ENCODE peak calls at places on chromosomes 13 and 19, in eight cellular contexts. O is astrocyte, I is GM13976, R is AG09309, P is A673, A is cardiac fibroblast, X is GM12865, K is astrocyte of the spinal cord. H is an unnamed sample.

GRCh38 chr19:31356587-31357314 is 7.5 kb upstream of the TSHZ3 start:
- DNase-seq in A (no peak), X (no peak), K (no peak), I (no peak), P (no peak), R (no peak), O (no peak), H (no peak)

GRCh38 chr19:6720369-6721112 is at the start of gene C3:
- DNase-seq in K (no peak), X (no peak), P (no peak), R (no peak), A (peak; percentile 95), O (no peak), I (no peak), H (no peak)

GRCh38 chr13:50594276-50594970 is 249.1 kb downstream of the DLEU7 start:
- DNase-seq in I (peak; percentile 77), R (no peak), K (peak; percentile 16), P (no peak), X (peak; percentile 83), A (no peak), O (no peak), H (peak; percentile 20)

GRCh38 chr13:23658929-23659541 is 88.8 kb downstream of the TNFRSF19 start:
- DNase-seq in O (no peak), P (no peak), R (no peak), I (no peak), X (no peak), A (no peak), K (no peak), H (no peak)

GRCh38 chr13:41546372-41547252 is 89.3 kb downstream of the RGCC start:
- DNase-seq in I (no peak), R (peak; percentile 40), X (no peak), O (peak; percentile 93), A (no peak), K (peak; percentile 88), P (no peak), H (no peak)

GRCh38 chr19:48836089-48837017 is at the start of gene HSD17B14:
- DNase-seq in I (no peak), O (peak; percentile 59), A (peak; percentile 65), P (peak; percentile 59), R (no peak), K (peak; percentile 38), X (no peak), H (peak; percentile 33)

GRCh38 chr13:46341112-46341711 is 45.8 kb downstream of the RUBCNL start:
- DNase-seq in A (peak; percentile 37), R (no peak), X (peak; percentile 66), P (peak; percentile 82), K (peak; percentile 90), O (peak; percentile 58), I (peak; percentile 32), H (no peak)

GRCh38 chr19:18300930-18301717 is 19.7 kb upstream of the JUND start:
- DNase-seq in A (peak; percentile 65), O (peak; percentile 52), R (no peak), I (no peak), K (peak; percentile 47), P (no peak), X (no peak), H (no peak)

GRCh38 chr19:1591421-1592022 is 1.1 kb downstream of the MBD3 start:
- DNase-seq in I (no peak), R (no peak), A (peak; percentile 13), K (no peak), O (no peak), P (peak; percentile 36), X (no peak), H (no peak)

GRCh38 chr13:111789011-111789410 is 277.9 kb upstream of the SOX1 start:
- DNase-seq in P (no peak), I (no peak), A (no peak), O (no peak), X (no peak), R (no peak), K (no peak), H (no peak)

GRCh38 chr19:5403968-5404640 is 51.1 kb upstream of the ZNRF4 start:
- DNase-seq in I (peak; percentile 81), P (peak; percentile 93), O (peak; percentile 70), A (peak; percentile 89), K (peak; percentile 84), X (peak; percentile 65), R (peak; percentile 46), H (peak; percentile 95)

GRCh38 chr13:77397636-77398035 is 70.7 kb upstream of the MYCBP2 start:
- DNase-seq in A (peak; percentile 7), P (no peak), K (no peak), X (no peak), O (peak; percentile 4), I (no peak), R (no peak), H (no peak)

GRCh38 chr13:108787709-108788394 is 158.4 kb downstream of the MYO16 start:
- DNase-seq in O (no peak), A (no peak), K (no peak), X (no peak), I (no peak), P (no peak), R (no peak), H (no peak)

GRCh38 chr13:37023871-37024270 is 23.3 kb downstream of the EXOSC8 start:
- DNase-seq in P (peak; percentile 11), K (peak; percentile 15), A (no peak), X (no peak), I (no peak), R (no peak), O (peak; percentile 36), H (no peak)

GRCh38 chr13:39616087-39616694 is 13.2 kb upstream of the LHFPL6 start:
- DNase-seq in K (peak; percentile 73), O (peak; percentile 29), I (peak; percentile 70), P (peak; percentile 89), R (no peak), X (peak; percentile 74), A (peak; percentile 84), H (peak; percentile 20)
- TF ChIP-seq CTCF in K (peak; percentile 96), O (peak; percentile 98), I (peak; percentile 82), P (peak; percentile 91), R (peak; percentile 97), X (peak; percentile 90), A (peak; percentile 94), H (peak; percentile 89)

GRCh38 chr13:93007928-93008327 is 218.7 kb upstream of the GPC6 start:
- DNase-seq in X (no peak), I (no peak), A (no peak), R (no peak), O (no peak), P (no peak), K (no peak), H (no peak)

GRCh38 chr13:93003531-93003930 is 223.1 kb upstream of the GPC6 start:
- DNase-seq in K (no peak), X (no peak), R (no peak), I (no peak), O (no peak), A (no peak), P (no peak), H (no peak)

GRCh38 chr13:93002071-93002470 is 224.5 kb upstream of the GPC6 start:
- DNase-seq in A (no peak), I (no peak), P (peak; percentile 9), R (no peak), K (no peak), O (peak; percentile 25), X (no peak), H (no peak)

GRCh38 chr13:93004919-93005318 is 221.7 kb upstream of the GPC6 start:
- DNase-seq in R (peak; percentile 4), O (no peak), I (no peak), P (peak; percentile 58), A (peak; percentile 41), X (no peak), K (no peak), H (no peak)
- TF ChIP-seq CTCF in R (peak; percentile 36), O (no peak), I (no peak), P (peak; percentile 52), A (peak; percentile 5), X (no peak), K (peak; percentile 29), H (no peak)

DNA sequence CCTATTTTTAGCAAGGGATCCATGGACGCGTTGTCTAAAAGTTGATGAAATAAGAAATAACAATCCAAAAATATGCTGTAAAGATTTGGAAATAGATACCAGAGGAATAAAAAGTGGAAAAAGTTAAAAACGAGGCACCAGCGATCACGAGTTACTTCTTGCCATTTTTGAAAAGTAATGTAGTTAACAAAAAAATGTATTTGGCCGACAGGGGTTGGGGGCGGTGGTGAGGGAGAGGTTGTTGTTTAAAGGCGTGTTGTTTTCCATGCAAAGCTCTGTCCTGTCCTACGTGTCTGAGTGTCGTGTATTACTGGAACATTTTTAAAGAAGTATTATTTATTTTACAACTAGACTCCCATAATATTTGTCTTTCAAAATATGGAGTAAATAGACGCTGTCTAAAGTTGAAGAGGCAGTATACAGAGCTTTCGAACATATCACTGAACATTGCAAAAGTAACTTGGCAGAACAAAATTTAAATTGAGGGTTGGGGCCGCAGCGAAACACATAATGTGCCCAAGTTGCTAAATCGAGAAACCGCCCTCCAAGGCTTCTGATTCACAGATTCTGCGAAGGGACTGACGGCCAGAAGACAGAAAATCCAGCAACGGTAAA is 836 bp downstream of the FBXO17 start:
- DNase-seq in P (peak; percentile 50), I (no peak), R (no peak), X (no peak), K (no peak), A (peak; percentile 35), O (no peak), H (no peak)
- TF ChIP-seq CTCF in P (no peak), I (no peak), R (no peak), X (no peak), K (no peak), A (no peak), O (no peak), H (no peak)

GRCh38 chr19:53912653-53913052 is 3.6 kb downstream of the CACNG7 start:
- DNase-seq in P (no peak), R (no peak), K (no peak), O (no peak), A (no peak), I (peak; percentile 44), X (no peak), H (no peak)
- TF ChIP-seq CTCF in P (peak; percentile 60), R (no peak), K (peak; percentile 33), O (no peak), A (peak; percentile 32), I (no peak), X (no peak), H (peak; percentile 45)

DNA sequence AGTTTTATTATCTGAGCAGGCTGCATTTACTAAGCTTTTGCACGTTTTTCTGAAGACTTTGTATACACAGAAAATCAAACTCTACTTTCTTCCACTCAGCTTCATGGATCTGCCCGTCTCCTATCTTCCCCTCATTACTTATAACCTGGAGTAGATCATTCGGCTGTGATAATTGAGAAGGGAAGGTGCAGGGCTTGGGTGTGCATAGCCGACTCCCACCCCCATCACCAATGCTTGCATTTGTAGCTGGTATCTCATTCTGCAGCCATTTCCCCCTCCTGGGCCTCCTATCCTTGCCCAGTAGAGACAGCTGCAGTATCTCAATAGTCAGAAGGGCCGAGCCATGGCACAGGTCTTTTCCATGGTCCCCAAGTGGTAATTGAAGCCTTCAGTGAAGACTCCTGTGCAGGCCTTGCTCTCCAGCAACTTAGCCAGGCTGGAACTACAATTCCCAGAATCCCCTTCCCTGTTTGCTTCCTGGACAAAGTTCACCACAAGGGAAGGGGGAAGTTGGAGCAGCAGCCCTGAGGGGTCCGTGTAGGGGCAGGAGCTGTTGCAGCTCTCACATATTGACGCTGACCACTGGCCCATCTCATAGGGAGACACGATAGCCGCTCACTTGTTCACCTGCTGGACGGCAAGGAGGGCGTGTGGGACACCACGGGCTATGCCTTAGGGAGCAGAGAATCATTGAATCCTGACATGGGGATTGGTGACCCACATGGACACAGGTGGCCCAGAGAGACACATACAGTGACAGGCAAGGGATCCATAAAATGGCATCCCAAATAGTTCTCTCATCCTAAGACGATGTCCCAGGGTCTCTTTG is 2.1 kb upstream of the SIGLEC8 start:
- DNase-seq in P (peak; percentile 7), O (no peak), I (no peak), X (no peak), R (no peak), A (peak; percentile 16), K (no peak), H (no peak)
- TF ChIP-seq CTCF in P (no peak), O (no peak), I (no peak), X (no peak), R (no peak), A (no peak), K (no peak), H (no peak)

GRCh38 chr19:16601378-16602052 is 26.5 kb downstream of the MED26 start:
- DNase-seq in A (no peak), R (no peak), K (no peak), X (no peak), I (no peak), P (no peak), O (no peak), H (no peak)
- TF ChIP-seq CTCF in A (no peak), R (no peak), K (no peak), X (no peak), I (no peak), P (no peak), O (no peak), H (no peak)

H was measured in progenitor cell of endocrine pancreas.